ENCODE peak calls at places on chromosomes 5 and 9, in seven cellular contexts. A is fibroblast of lung, I is fibroblast of pulmonary artery, W is choroid plexus epithelial cell, L is lower lobe of right lung, C is GM23338, D is AG04450. B is an unnamed sample.

GRCh38 chr9:13810510-13810909 is 503.4 kb downstream of the NFIB start:
- DNase-seq in W (peak), I (peak), A (peak), C (no peak), L (peak), D (no peak), B (no peak)

GRCh38 chr5:24816206-24816605 is 171.4 kb upstream of the CDH10 start:
- DNase-seq in C (no peak), I (no peak), W (no peak), L (no peak), A (no peak), D (no peak), B (no peak)

GRCh38 chr5:59745422-59745863 is 148.1 kb downstream of the PDE4D start:
- DNase-seq in D (no peak), I (peak), C (no peak), L (no peak), W (peak), A (peak), B (peak)

GRCh38 chr9:80797841-80798688 is 891.3 kb downstream of the TLE1 start:
- DNase-seq in D (peak), W (no peak), C (no peak), L (no peak), I (no peak), A (peak), B (peak)

GRCh38 chr9:124489222-124489621 is 18.0 kb downstream of the NR5A1 start:
- DNase-seq in D (no peak), L (no peak), I (no peak), C (no peak), A (no peak), W (no peak), B (peak)

GRCh38 chr5:64666058-64666457 is 24.2 kb upstream of the SHISAL2B start:
- DNase-seq in W (peak), C (no peak), A (peak), D (peak), L (no peak), I (peak), B (peak)

GRCh38 chr9:14563902-14564578 is 129.2 kb downstream of the ZDHHC21 start:
- DNase-seq in D (no peak), W (no peak), L (no peak), A (no peak), C (no peak), I (no peak), B (no peak)

GRCh38 chr5:76389513-76390154 is 13.5 kb upstream of the IQGAP2 start:
- DNase-seq in D (no peak), L (no peak), C (no peak), W (peak), I (no peak), A (no peak), B (no peak)

GRCh38 chr5:16505904-16506303 is 40.3 kb upstream of the ZNF622 start:
- DNase-seq in A (no peak), L (no peak), D (no peak), I (no peak), W (no peak), C (no peak), B (no peak)
- H3K4me3 ChIP-seq in A (no peak), L (no peak), D (no peak), I (no peak), W (no peak), C (no peak), B (no peak)

GRCh38 chr9:99336005-99336404 is 113.9 kb downstream of the SEC61B start:
- DNase-seq in L (no peak), A (no peak), D (no peak), I (no peak), W (no peak), C (peak), B (no peak)
- TF ChIP-seq CTCF in L (no peak), A (no peak), D (no peak), I (no peak), W (no peak), C (peak), B (no peak)

GRCh38 chr9:117746263-117746662 is 42.1 kb downstream of the TLR4 start:
- DNase-seq in A (no peak), L (no peak), W (no peak), D (no peak), C (no peak), I (no peak), B (no peak)

GRCh38 chr9:117745598-117745997 is 41.4 kb downstream of the TLR4 start:
- DNase-seq in W (no peak), D (no peak), C (no peak), L (no peak), I (no peak), A (no peak), B (no peak)

GRCh38 chr9:117747571-117747970 is 43.4 kb downstream of the TLR4 start:
- DNase-seq in W (no peak), C (no peak), I (no peak), L (no peak), A (no peak), D (no peak), B (no peak)

GRCh38 chr9:117744390-117744789 is 40.2 kb downstream of the TLR4 start:
- DNase-seq in A (no peak), W (no peak), C (no peak), I (no peak), L (no peak), D (no peak), B (no peak)

GRCh38 chr9:117744856-117745389 is 40.7 kb downstream of the TLR4 start:
- DNase-seq in D (no peak), I (no peak), L (peak), A (no peak), C (peak), W (no peak), B (no peak)
- H3K4me3 ChIP-seq in D (no peak), I (peak), L (peak), A (no peak), C (peak), W (peak), B (peak)

DNA sequence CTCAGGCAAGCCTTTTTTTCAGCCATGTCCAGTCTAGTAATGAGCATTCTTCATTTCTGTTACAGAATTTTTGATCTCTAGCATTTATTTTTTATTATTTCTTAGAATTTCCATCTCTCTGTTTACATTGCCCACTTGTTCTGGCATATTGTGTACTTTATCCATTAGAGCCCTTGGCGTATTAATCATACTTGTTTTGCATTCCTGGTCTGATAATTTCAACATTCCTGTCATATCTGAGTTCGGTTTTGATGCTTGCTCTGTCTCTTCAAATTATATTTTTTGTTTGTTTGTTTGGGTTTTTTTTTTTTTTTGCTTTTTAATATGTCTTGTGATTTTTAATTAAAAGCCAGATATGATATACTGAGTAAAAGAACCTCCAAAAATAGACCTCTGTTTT is 23.0 kb upstream of the JAK2 start:
- DNase-seq in L (no peak), A (no peak), W (peak), C (no peak), D (no peak), I (no peak), B (no peak)
- TF ChIP-seq CTCF in L (no peak), A (no peak), W (no peak), C (no peak), D (no peak), I (no peak), B (no peak)

GRCh38 chr9:126125177-126125576 is 201.5 kb upstream of the MVB12B start:
- DNase-seq in D (no peak), L (no peak), A (no peak), I (peak), C (no peak), W (peak), B (no peak)
- H3K4me3 ChIP-seq in D (no peak), L (peak), A (no peak), I (no peak), C (no peak), W (no peak), B (no peak)

DNA sequence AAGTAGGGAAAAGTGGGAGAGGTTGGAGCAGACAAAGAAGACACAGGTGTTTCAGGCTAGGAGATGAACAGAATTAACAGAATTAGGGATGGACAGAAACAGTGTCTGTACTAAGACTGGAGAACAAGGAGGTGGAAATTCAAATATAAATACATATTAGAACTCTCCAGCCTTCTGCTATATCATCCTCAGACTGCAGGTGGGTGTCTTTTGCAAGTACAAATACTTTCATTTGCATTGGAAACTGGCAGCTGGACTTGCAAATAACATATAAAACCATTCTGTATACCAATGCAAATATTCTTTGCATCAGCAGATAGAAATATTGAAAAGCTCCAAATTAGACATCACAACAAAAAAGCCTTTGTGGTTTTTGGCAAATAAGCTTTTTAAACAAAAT is 335.4 kb downstream of the ZNF608 start:
- DNase-seq in A (peak), L (no peak), C (no peak), D (no peak), W (peak), I (peak), B (peak)
- TF ChIP-seq CTCF in A (no peak), L (no peak), C (no peak), D (peak), W (peak), I (peak), B (no peak)

GRCh38 chr5:54175-54730 is 37.7 kb upstream of the PLEKHG4B start:
- DNase-seq in L (no peak), I (no peak), D (no peak), W (no peak), A (no peak), C (no peak), B (no peak)

GRCh38 chr5:50724-51499 is 41.1 kb upstream of the PLEKHG4B start:
- DNase-seq in W (no peak), L (no peak), D (no peak), I (no peak), C (peak), A (no peak), B (no peak)

GRCh38 chr5:49953-50544 is 41.9 kb upstream of the PLEKHG4B start:
- DNase-seq in I (no peak), A (no peak), D (no peak), C (no peak), W (no peak), L (no peak), B (no peak)

GRCh38 chr5:53381-54174 is 38.4 kb upstream of the PLEKHG4B start:
- DNase-seq in W (peak), C (peak), L (no peak), D (no peak), I (peak), A (no peak), B (no peak)

DNA sequence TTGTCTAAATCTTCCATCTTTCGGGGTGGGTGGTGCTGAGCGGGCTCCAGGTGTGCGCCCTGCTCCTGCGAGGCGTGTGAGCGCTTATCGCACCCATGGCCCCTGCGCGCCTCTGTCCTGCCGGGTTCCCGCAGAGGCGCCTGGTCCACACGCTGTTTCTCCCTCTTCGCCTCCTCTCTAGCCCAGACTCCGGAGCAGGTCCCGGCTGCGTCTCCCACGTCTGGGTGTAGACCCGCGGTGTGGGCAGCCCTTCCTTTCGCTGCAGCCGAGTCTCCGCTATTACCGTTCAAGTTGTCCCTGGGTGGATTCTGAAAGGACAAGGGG is 40.5 kb upstream of the PLEKHG4B start:
- DNase-seq in D (no peak), L (no peak), W (no peak), A (no peak), I (no peak), C (no peak), B (no peak)
- H3K4me3 ChIP-seq in D (no peak), L (no peak), W (no peak), A (no peak), I (no peak), C (peak), B (no peak)

DNA sequence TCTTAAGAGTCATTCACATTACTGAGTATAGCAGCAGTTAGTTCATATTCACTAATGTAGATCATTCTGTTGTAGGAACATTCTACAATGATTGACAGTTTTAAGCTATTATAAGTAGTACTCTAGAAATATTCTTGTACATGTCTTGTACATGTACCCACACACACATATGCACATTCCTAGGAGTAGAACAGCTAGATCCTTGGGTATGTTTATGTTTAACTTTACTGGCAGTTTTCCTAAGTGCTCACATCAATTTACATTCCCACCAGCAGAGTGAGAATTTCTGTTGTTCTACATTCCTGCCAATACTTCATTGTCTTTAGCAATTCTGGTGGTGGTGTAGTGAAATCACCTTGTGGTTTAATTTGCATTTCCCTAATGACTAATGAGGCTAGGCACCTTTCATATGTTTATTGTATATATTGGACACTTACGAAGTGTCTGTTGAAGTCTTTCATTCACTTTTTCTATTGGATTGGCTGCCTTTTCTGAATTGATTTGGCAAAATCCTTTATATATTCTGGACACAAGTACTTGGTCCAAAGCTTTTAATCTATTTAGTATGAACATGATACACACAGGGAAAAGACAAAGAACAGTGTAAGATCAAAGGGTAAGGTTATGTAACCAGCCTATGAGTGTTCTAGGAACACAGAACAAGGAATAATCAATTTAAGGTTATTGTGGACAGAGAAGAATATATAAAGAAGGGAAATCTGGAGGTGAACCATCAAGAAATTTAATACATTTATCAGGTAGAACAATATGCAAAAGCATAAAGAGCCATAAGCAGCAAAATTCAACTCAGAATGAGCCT is 95.6 kb downstream of the MLLT3 start:
- DNase-seq in W (peak), L (no peak), A (peak), I (peak), C (peak), D (peak), B (peak)
- TF ChIP-seq CTCF in W (peak), L (no peak), A (no peak), I (peak), C (no peak), D (peak), B (no peak)

DNA sequence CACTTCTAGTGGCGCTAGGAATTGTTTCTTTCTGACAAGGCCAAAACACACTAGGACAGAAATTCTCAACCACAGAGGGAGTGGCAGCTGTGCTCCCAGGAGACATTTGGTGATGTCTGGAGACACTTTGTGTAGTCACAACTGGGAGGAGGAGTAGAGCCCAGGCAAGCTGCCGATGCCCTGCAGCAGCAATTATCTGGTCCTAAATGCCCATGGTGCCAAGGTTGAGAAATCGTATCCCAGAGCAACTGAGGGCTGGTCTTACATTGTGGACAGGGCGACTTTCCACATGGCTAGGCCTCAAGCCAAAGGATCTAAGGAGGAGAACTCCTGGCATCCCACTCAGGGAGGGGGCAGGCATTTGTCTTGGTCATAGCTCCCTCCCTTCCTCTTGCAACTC is 259.9 kb downstream of the GADD45G start:
- DNase-seq in D (no peak), I (no peak), A (no peak), L (peak), W (no peak), C (no peak), B (no peak)
- H3K4me3 ChIP-seq in D (no peak), I (no peak), A (no peak), L (no peak), W (no peak), C (no peak), B (no peak)